ENCODE peak calls at places on chromosomes 2 and 18, in eight cellular contexts. One of them, this sample, is unnamed. For H3K4me1, the result is how much of the 10 kb centered on the place peaks cover.

GRCh38 chr2:74291217-74291551 is 52.0 kb downstream of the SLC4A5 start:
- DNase-seq in esophagus squamous epithelium: no peak
- DNase-seq in stomach: no peak
- DNase-seq in CD8-positive, alpha-beta memory T cell: no peak
- DNase-seq in body of pancreas: no peak
- DNase-seq in iPS DF 6.9: no peak
- DNase-seq in A549: no peak
- DNase-seq in cardiac muscle cell: no peak
- DNase-seq in this sample: no peak

GRCh38 chr2:24818721-24819167 is 25.5 kb downstream of the CENPO start:
- DNase-seq in esophagus squamous epithelium: no peak
- DNase-seq in cardiac muscle cell: no peak
- DNase-seq in CD8-positive, alpha-beta memory T cell: no peak
- DNase-seq in A549: no peak
- DNase-seq in body of pancreas: peak
- DNase-seq in stomach: no peak
- DNase-seq in iPS DF 6.9: no peak
- DNase-seq in this sample: no peak

GRCh38 chr2:56167616-56168015 is 16.2 kb upstream of the CCDC85A start:
- DNase-seq in body of pancreas: no peak
- DNase-seq in iPS DF 6.9: no peak
- DNase-seq in A549: no peak
- DNase-seq in CD8-positive, alpha-beta memory T cell: no peak
- DNase-seq in esophagus squamous epithelium: no peak
- DNase-seq in cardiac muscle cell: no peak
- DNase-seq in stomach: no peak
- DNase-seq in this sample: no peak

GRCh38 chr2:238868067-238868524 is 20.2 kb downstream of the TWIST2 start:
- DNase-seq in cardiac muscle cell: no peak
- DNase-seq in CD8-positive, alpha-beta memory T cell: no peak
- DNase-seq in iPS DF 6.9: no peak
- DNase-seq in A549: no peak
- DNase-seq in esophagus squamous epithelium: no peak
- DNase-seq in body of pancreas: no peak
- DNase-seq in stomach: no peak
- DNase-seq in this sample: no peak

GRCh38 chr18:74501386-74501785 is 5.2 kb downstream of the CNDP2 start:
- DNase-seq in esophagus squamous epithelium: no peak
- DNase-seq in A549: no peak
- DNase-seq in cardiac muscle cell: no peak
- DNase-seq in iPS DF 6.9: no peak
- DNase-seq in CD8-positive, alpha-beta memory T cell: no peak
- DNase-seq in body of pancreas: no peak
- DNase-seq in stomach: no peak
- DNase-seq in this sample: no peak

GRCh38 chr2:191926671-191927070 is 79.8 kb upstream of the CAVIN2 start:
- DNase-seq in iPS DF 6.9: no peak
- DNase-seq in CD8-positive, alpha-beta memory T cell: no peak
- DNase-seq in stomach: no peak
- DNase-seq in esophagus squamous epithelium: no peak
- DNase-seq in A549: no peak
- DNase-seq in body of pancreas: no peak
- DNase-seq in cardiac muscle cell: no peak
- DNase-seq in this sample: no peak

GRCh38 chr2:7394195-7394594 is 477.0 kb downstream of the RNF144A start:
- DNase-seq in iPS DF 6.9: no peak
- DNase-seq in stomach: no peak
- DNase-seq in cardiac muscle cell: no peak
- DNase-seq in body of pancreas: no peak
- DNase-seq in CD8-positive, alpha-beta memory T cell: no peak
- DNase-seq in A549: no peak
- DNase-seq in esophagus squamous epithelium: no peak
- DNase-seq in this sample: no peak

GRCh38 chr2:162874412-162874811 is 35.8 kb upstream of the KCNH7 start:
- DNase-seq in esophagus squamous epithelium: no peak
- DNase-seq in CD8-positive, alpha-beta memory T cell: no peak
- DNase-seq in A549: no peak
- DNase-seq in body of pancreas: no peak
- DNase-seq in cardiac muscle cell: no peak
- DNase-seq in stomach: no peak
- DNase-seq in iPS DF 6.9: no peak
- DNase-seq in this sample: no peak

GRCh38 chr2:112584134-112584890 is at the start of gene CHCHD5:
- DNase-seq in cardiac muscle cell: peak
- DNase-seq in CD8-positive, alpha-beta memory T cell: peak
- DNase-seq in iPS DF 6.9: peak
- DNase-seq in A549: peak
- DNase-seq in esophagus squamous epithelium: peak
- DNase-seq in stomach: peak
- DNase-seq in body of pancreas: peak
- DNase-seq in this sample: peak

GRCh38 chr2:234690569-234691225 is 193.8 kb upstream of the ARL4C start:
- DNase-seq in stomach: no peak
- DNase-seq in A549: no peak
- DNase-seq in CD8-positive, alpha-beta memory T cell: no peak
- DNase-seq in iPS DF 6.9: no peak
- DNase-seq in cardiac muscle cell: no peak
- DNase-seq in body of pancreas: no peak
- DNase-seq in esophagus squamous epithelium: no peak
- DNase-seq in this sample: no peak

GRCh38 chr18:457120-457519 is 43.4 kb downstream of the COLEC12 start:
- DNase-seq in iPS DF 6.9: no peak
- DNase-seq in cardiac muscle cell: no peak
- DNase-seq in body of pancreas: no peak
- DNase-seq in esophagus squamous epithelium: no peak
- DNase-seq in stomach: no peak
- DNase-seq in CD8-positive, alpha-beta memory T cell: no peak
- DNase-seq in A549: no peak
- DNase-seq in this sample: peak

GRCh38 chr2:47032773-47033101 is 117.1 kb upstream of the MCFD2 start:
- DNase-seq in A549: no peak
- DNase-seq in esophagus squamous epithelium: no peak
- DNase-seq in CD8-positive, alpha-beta memory T cell: no peak
- DNase-seq in iPS DF 6.9: no peak
- DNase-seq in body of pancreas: no peak
- DNase-seq in stomach: no peak
- DNase-seq in cardiac muscle cell: no peak
- DNase-seq in this sample: no peak

GRCh38 chr2:68732036-68732435 is 2.6 kb upstream of the ARHGAP25 start:
- DNase-seq in CD8-positive, alpha-beta memory T cell: no peak
- DNase-seq in stomach: no peak
- DNase-seq in cardiac muscle cell: no peak
- DNase-seq in body of pancreas: no peak
- DNase-seq in esophagus squamous epithelium: no peak
- DNase-seq in iPS DF 6.9: no peak
- DNase-seq in A549: no peak
- DNase-seq in this sample: no peak

GRCh38 chr2:15561574-15562344 is 625 bp upstream of the NBAS start:
- DNase-seq in cardiac muscle cell: peak
- DNase-seq in body of pancreas: peak
- DNase-seq in stomach: no peak
- DNase-seq in A549: peak
- DNase-seq in iPS DF 6.9: no peak
- DNase-seq in esophagus squamous epithelium: no peak
- DNase-seq in CD8-positive, alpha-beta memory T cell: no peak
- DNase-seq in this sample: peak

GRCh38 chr2:35104306-35104705 is 1251.3 kb upstream of the CRIM1 start:
- DNase-seq in A549: no peak
- DNase-seq in stomach: no peak
- DNase-seq in iPS DF 6.9: no peak
- DNase-seq in cardiac muscle cell: no peak
- DNase-seq in body of pancreas: no peak
- DNase-seq in CD8-positive, alpha-beta memory T cell: no peak
- DNase-seq in esophagus squamous epithelium: no peak
- DNase-seq in this sample: no peak

GRCh38 chr2:30425326-30425725 is 21.7 kb upstream of the LCLAT1 start:
- DNase-seq in iPS DF 6.9: no peak
- DNase-seq in body of pancreas: no peak
- DNase-seq in stomach: no peak
- DNase-seq in esophagus squamous epithelium: no peak
- DNase-seq in A549: no peak
- DNase-seq in CD8-positive, alpha-beta memory T cell: no peak
- DNase-seq in cardiac muscle cell: no peak
- DNase-seq in this sample: no peak

GRCh38 chr18:24600076-24600654 is 139.7 kb downstream of the HRH4 start:
- DNase-seq in iPS DF 6.9: no peak
- DNase-seq in A549: peak
- DNase-seq in CD8-positive, alpha-beta memory T cell: no peak
- DNase-seq in cardiac muscle cell: peak
- DNase-seq in body of pancreas: peak
- DNase-seq in stomach: no peak
- DNase-seq in esophagus squamous epithelium: no peak
- DNase-seq in this sample: peak

GRCh38 chr2:145220496-145220895 is 700.6 kb upstream of the ZEB2 start:
- DNase-seq in esophagus squamous epithelium: no peak
- DNase-seq in A549: no peak
- DNase-seq in stomach: no peak
- DNase-seq in cardiac muscle cell: no peak
- DNase-seq in CD8-positive, alpha-beta memory T cell: no peak
- DNase-seq in body of pancreas: no peak
- DNase-seq in iPS DF 6.9: no peak
- DNase-seq in this sample: no peak

GRCh38 chr2:145221032-145221431 is 701.1 kb upstream of the ZEB2 start:
- DNase-seq in body of pancreas: no peak
- DNase-seq in CD8-positive, alpha-beta memory T cell: no peak
- DNase-seq in iPS DF 6.9: no peak
- DNase-seq in cardiac muscle cell: no peak
- DNase-seq in A549: no peak
- DNase-seq in stomach: no peak
- DNase-seq in esophagus squamous epithelium: no peak
- DNase-seq in this sample: no peak

GRCh38 chr2:145221511-145221910 is 701.6 kb upstream of the ZEB2 start:
- DNase-seq in body of pancreas: no peak
- DNase-seq in esophagus squamous epithelium: no peak
- DNase-seq in iPS DF 6.9: no peak
- DNase-seq in A549: no peak
- DNase-seq in CD8-positive, alpha-beta memory T cell: no peak
- DNase-seq in stomach: no peak
- DNase-seq in cardiac muscle cell: no peak
- DNase-seq in this sample: no peak
- H3K4me1 ChIP-seq in body of pancreas: under half
- H3K4me1 ChIP-seq in esophagus squamous epithelium: under half
- H3K4me1 ChIP-seq in iPS DF 6.9: under half
- H3K4me1 ChIP-seq in A549: under half
- H3K4me1 ChIP-seq in CD8-positive, alpha-beta memory T cell: under half
- H3K4me1 ChIP-seq in stomach: under half
- H3K4me1 ChIP-seq in cardiac muscle cell: under half
- H3K4me1 ChIP-seq in this sample: under half

DNA sequence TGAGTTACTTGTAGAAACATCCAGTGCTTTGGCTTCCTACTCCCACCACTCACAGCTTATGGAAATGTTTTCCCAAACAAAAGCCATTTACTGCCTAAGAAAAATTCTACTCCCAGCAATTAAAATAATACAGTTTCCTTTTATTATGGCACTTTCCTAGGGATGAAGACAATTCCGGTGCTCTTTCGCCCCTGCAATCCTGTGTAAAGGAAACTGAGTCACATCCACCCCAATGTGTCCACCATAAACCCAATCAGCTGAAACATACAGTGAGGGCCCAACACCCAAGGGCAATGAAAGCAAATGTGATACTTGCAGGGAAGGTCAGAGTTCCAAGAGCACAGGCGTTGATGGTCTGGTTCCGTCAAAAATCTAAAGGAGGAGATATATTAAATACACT is 62.0 kb upstream of the ST3GAL5 start:
- DNase-seq in iPS DF 6.9: no peak
- DNase-seq in esophagus squamous epithelium: no peak
- DNase-seq in cardiac muscle cell: no peak
- DNase-seq in A549: no peak
- DNase-seq in body of pancreas: no peak
- DNase-seq in CD8-positive, alpha-beta memory T cell: no peak
- DNase-seq in stomach: no peak
- DNase-seq in this sample: no peak
- H3K4me1 ChIP-seq in iPS DF 6.9: under half
- H3K4me1 ChIP-seq in esophagus squamous epithelium: under half
- H3K4me1 ChIP-seq in cardiac muscle cell: under half
- H3K4me1 ChIP-seq in A549: under half
- H3K4me1 ChIP-seq in body of pancreas: half or more
- H3K4me1 ChIP-seq in CD8-positive, alpha-beta memory T cell: under half
- H3K4me1 ChIP-seq in stomach: under half
- H3K4me1 ChIP-seq in this sample: under half

DNA sequence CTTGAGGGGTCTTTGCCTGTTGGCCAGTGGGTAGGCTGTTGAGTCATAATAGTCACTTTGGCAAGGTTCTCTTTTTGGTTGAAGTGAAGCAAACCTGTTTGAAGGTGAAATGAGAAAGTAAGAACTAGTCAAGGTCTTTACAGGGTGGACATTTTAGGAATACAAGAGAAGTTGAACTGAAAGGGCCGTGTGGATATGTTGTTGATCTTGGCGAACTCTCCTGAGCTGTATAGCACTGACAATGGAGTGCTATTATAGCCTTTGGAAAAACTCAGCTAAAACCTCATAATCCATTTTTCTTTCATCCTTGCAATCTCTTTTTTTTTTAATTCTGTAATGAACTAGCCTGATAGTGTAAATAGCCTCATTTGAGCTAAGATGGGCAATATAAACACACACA is 248.1 kb downstream of the MEIS1 start:
- DNase-seq in stomach: no peak
- DNase-seq in body of pancreas: peak
- DNase-seq in A549: no peak
- DNase-seq in iPS DF 6.9: no peak
- DNase-seq in cardiac muscle cell: no peak
- DNase-seq in CD8-positive, alpha-beta memory T cell: no peak
- DNase-seq in esophagus squamous epithelium: no peak
- DNase-seq in this sample: no peak
- H3K4me1 ChIP-seq in stomach: under half
- H3K4me1 ChIP-seq in body of pancreas: under half
- H3K4me1 ChIP-seq in A549: under half
- H3K4me1 ChIP-seq in iPS DF 6.9: under half
- H3K4me1 ChIP-seq in cardiac muscle cell: under half
- H3K4me1 ChIP-seq in CD8-positive, alpha-beta memory T cell: under half
- H3K4me1 ChIP-seq in esophagus squamous epithelium: under half
- H3K4me1 ChIP-seq in this sample: under half

DNA sequence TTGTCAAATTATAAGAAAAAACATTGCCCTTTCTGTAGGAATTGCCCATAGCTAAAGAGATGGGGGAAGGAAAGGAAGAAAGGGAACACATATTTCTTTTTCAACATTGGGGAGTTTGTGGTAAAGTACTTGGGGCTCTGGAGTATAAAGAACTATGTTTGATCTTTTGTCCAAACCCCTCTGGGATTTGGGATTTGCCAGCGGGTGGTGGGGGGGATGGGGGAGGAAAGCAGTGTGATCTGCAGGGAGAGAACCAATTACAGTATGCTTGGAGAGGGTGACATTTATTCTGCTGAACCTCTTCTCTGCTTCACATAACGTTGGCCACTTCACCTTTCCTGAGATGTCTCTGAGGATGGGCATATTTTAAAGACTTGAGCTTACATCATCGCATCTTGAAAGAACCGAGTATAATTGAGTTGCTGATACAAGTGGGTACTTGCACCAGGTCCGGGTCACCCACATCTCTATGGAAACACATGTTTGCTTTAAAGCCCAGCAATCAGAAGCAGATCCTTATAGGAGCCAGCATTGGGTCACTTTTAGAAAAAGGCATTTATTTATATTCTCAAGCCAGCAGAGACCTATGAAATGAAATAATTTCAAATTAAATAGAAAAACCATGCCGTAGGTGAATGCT is 73.1 kb downstream of the SPATS2L start:
- DNase-seq in stomach: no peak
- DNase-seq in body of pancreas: no peak
- DNase-seq in cardiac muscle cell: no peak
- DNase-seq in A549: no peak
- DNase-seq in iPS DF 6.9: no peak
- DNase-seq in CD8-positive, alpha-beta memory T cell: no peak
- DNase-seq in esophagus squamous epithelium: no peak
- DNase-seq in this sample: no peak
- H3K4me1 ChIP-seq in stomach: under half
- H3K4me1 ChIP-seq in body of pancreas: half or more
- H3K4me1 ChIP-seq in cardiac muscle cell: under half
- H3K4me1 ChIP-seq in A549: half or more
- H3K4me1 ChIP-seq in iPS DF 6.9: under half
- H3K4me1 ChIP-seq in CD8-positive, alpha-beta memory T cell: under half
- H3K4me1 ChIP-seq in esophagus squamous epithelium: under half
- H3K4me1 ChIP-seq in this sample: under half

This sample was measured in SJCRH30.